ENCODE peak calls at places on chromosome 9, in six cellular contexts. Y is neuronal stem cell, T is trophoblast cell, U is H9, G is IMR-90, A is H1. R is an unnamed sample.

GRCh38 chr9:6873862-6874261 is 116.1 kb downstream of the KDM4C start:
- DNase-seq in Y (no peak), T (no peak), U (no peak), G (peak), A (no peak), R (peak)

GRCh38 chr9:90129446-90129845 is 513.2 kb downstream of the DIRAS2 start:
- DNase-seq in Y (no peak), T (no peak), U (no peak), G (no peak), A (no peak), R (no peak)

GRCh38 chr9:118631956-118632355 is 737.3 kb downstream of the BRINP1 start:
- DNase-seq in Y (no peak), T (no peak), U (no peak), G (no peak), A (no peak), R (no peak)

GRCh38 chr9:97688654-97689053 is 8.5 kb downstream of the XPA start:
- DNase-seq in Y (no peak), T (no peak), U (no peak), G (no peak), A (no peak), R (no peak)

GRCh38 chr9:126502417-126503332 is 111.1 kb upstream of the LMX1B start:
- DNase-seq in Y (no peak), T (no peak), U (peak), G (no peak), A (no peak), R (no peak)

GRCh38 chr9:93264338-93265125 is 80.6 kb downstream of the WNK2 start:
- DNase-seq in Y (no peak), T (no peak), U (no peak), G (no peak), A (no peak), R (no peak)

GRCh38 chr9:136042541-136042940 is 52.5 kb downstream of the NACC2 start:
- DNase-seq in Y (no peak), T (no peak), U (no peak), G (no peak), A (no peak), R (no peak)

GRCh38 chr9:32487981-32488380 is 38.0 kb downstream of the RIGI start:
- DNase-seq in Y (no peak), T (peak), U (no peak), G (peak), A (no peak), R (no peak)

GRCh38 chr9:135898634-135899407 is 8.5 kb downstream of the CAMSAP1 start:
- DNase-seq in Y (no peak), T (no peak), U (no peak), G (peak), A (no peak), R (no peak)

GRCh38 chr9:126319651-126320050 is 7.0 kb upstream of the MVB12B start:
- DNase-seq in Y (no peak), T (no peak), U (no peak), G (no peak), A (no peak), R (no peak)

GRCh38 chr9:88076286-88077070 is 61.8 kb downstream of the SPATA31C2 start:
- DNase-seq in Y (peak), T (peak), U (peak), G (peak), A (peak), R (peak)

GRCh38 chr9:98833090-98833956 is 25.9 kb downstream of the GALNT12 start:
- DNase-seq in Y (no peak), T (peak), U (no peak), G (no peak), A (no peak), R (no peak)

GRCh38 chr9:136107953-136108647 is 10.6 kb downstream of the TMEM250 start:
- DNase-seq in Y (no peak), T (peak), U (peak), G (no peak), A (no peak), R (no peak)

GRCh38 chr9:28289732-28290131 is 716.5 kb upstream of the C9orf72 start:
- DNase-seq in Y (no peak), T (no peak), U (no peak), G (no peak), A (no peak), R (no peak)

GRCh38 chr9:103700558-103700957 is 393.6 kb upstream of the SMC2 start:
- DNase-seq in Y (peak), T (no peak), U (no peak), G (no peak), A (no peak), R (no peak)

GRCh38 chr9:93261735-93262523 is 78.0 kb downstream of the WNK2 start:
- DNase-seq in Y (no peak), T (no peak), U (no peak), G (no peak), A (no peak), R (no peak)

GRCh38 chr9:129336601-129337286 is 158.7 kb upstream of the IER5L start:
- DNase-seq in Y (no peak), T (no peak), U (peak), G (peak), A (no peak), R (peak)

GRCh38 chr9:128065907-128066712 is 1.0 kb downstream of the NAIF1 start:
- DNase-seq in Y (no peak), T (no peak), U (no peak), G (no peak), A (no peak), R (no peak)

GRCh38 chr9:128067622-128067897 is 440 bp upstream of the NAIF1 start:
- DNase-seq in Y (no peak), T (no peak), U (no peak), G (no peak), A (no peak), R (no peak)

GRCh38 chr9:128066713-128067621 is at the start of gene NAIF1:
- DNase-seq in Y (peak), T (peak), U (peak), G (peak), A (peak), R (peak)

GRCh38 chr9:128068656-128069221 is 707 bp downstream of the SLC25A25 start:
- DNase-seq in Y (no peak), T (no peak), U (no peak), G (no peak), A (no peak), R (no peak)

GRCh38 chr9:128067898-128068655 is at the start of gene SLC25A25:
- DNase-seq in Y (peak), T (peak), U (peak), G (peak), A (peak), R (peak)
- H3K4ac ChIP-seq in Y (no peak), T (peak), U (no peak), G (peak), A (peak), R (peak)

DNA sequence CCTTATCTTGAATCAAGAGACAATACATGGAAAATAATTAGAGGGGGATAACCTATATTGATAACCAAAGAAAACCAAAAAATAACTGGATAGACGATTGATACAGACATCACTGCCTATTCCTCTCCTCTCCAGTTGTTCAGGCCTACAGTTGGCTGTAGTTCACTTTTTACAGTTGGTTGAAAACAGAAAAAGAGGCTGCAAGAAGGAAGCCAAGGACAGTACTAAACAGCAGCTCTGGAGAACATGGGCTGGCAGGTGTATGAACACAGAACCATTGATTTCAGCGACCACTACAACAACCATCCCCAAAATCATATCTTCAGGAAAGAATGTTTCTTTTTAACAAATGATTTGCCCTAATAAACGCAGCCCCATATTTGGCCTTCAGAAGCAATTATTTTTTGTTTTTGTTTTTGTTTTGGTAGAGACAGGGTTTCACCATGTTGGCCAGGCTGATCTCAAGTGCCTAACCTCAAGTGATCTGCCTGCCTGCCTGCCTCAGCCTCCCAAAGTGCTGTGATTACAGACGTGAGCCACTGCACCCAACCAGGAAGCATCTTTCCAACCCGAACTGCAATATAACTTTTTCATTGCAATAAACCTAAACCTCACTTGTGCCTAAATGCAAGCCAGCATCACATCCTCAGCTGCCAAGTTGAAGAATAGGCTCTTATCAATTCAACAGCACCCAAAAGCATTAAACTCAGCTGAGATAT is 64.2 kb downstream of the MLLT3 start:
- DNase-seq in Y (no peak), T (no peak), U (no peak), G (no peak), A (no peak), R (no peak)
- H2AFZ ChIP-seq in Y (no peak), T (no peak), U (no peak), G (no peak), A (no peak), R (no peak)

GRCh38 chr9:120768870-120769269 is 24.3 kb downstream of the FBXW2 start:
- DNase-seq in Y (no peak), T (no peak), U (no peak), G (no peak), A (no peak), R (no peak)
- H4K8ac ChIP-seq in Y (no peak), T (no peak), U (no peak), G (no peak), A (no peak), R (no peak)

DNA sequence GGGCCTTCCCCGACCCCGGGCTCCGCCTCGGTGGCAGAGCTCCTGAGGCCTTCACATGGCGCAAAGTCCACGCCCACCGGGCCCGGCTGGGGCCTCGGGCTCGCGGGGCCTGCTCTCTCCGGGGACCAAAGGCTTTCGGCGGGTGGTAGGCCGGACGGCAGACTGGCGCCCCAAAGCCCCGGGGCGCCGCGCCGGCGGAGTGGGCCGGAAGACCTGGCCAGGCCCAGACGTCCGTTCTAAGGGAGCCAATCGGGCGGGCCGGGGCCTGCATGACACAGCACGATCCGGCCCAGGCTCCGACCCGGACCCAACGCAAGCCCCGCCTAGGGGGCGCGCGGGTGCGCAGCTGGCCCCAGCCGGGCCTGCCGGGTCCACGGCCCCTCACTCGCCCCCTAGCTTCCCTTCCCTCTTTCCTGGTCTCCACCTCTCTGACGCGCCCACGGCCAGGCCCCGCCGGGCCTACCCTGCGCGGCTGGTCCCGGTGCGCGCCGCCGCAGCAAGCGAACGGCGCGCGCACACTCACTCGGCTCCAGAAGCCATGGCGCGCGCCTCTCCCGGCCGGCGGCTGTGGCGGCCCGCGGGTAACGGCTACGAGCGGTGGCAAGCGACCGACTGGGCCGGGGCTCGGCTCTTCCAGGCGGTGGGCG is 488 bp downstream of the VCP start:
- DNase-seq in Y (peak), T (peak), U (peak), G (peak), A (peak), R (peak)
- H3K4ac ChIP-seq in Y (no peak), T (peak), U (no peak), G (peak), A (peak), R (peak)

DNA sequence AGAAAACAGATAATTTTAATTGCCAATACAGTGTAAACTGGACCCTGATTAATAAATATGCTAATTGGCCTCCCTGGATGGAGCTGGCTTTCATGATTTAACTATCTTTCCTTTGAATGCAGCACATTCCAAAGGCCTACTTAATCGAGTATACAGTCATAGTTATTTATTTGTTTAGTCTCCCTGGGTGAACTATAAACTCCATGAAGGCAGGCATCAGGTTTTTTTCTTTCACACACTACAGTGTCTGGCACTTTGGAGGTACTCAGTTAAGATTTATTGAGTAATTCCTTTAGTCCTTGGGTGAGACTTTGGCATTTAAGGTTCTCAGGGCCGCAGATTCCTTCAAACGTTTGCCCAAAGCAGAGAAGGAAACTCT is 20.4 kb downstream of the RUSC2 start:
- DNase-seq in Y (no peak), T (no peak), U (no peak), G (no peak), A (no peak), R (no peak)
- H2AFZ ChIP-seq in Y (no peak), T (no peak), U (no peak), G (no peak), A (no peak), R (no peak)

GRCh38 chr9:19148170-19148569 is 20.9 kb upstream of the PLIN2 start:
- DNase-seq in Y (no peak), T (no peak), U (no peak), G (no peak), A (no peak), R (no peak)
- H4K8ac ChIP-seq in Y (no peak), T (no peak), U (no peak), G (no peak), A (no peak), R (no peak)

DNA sequence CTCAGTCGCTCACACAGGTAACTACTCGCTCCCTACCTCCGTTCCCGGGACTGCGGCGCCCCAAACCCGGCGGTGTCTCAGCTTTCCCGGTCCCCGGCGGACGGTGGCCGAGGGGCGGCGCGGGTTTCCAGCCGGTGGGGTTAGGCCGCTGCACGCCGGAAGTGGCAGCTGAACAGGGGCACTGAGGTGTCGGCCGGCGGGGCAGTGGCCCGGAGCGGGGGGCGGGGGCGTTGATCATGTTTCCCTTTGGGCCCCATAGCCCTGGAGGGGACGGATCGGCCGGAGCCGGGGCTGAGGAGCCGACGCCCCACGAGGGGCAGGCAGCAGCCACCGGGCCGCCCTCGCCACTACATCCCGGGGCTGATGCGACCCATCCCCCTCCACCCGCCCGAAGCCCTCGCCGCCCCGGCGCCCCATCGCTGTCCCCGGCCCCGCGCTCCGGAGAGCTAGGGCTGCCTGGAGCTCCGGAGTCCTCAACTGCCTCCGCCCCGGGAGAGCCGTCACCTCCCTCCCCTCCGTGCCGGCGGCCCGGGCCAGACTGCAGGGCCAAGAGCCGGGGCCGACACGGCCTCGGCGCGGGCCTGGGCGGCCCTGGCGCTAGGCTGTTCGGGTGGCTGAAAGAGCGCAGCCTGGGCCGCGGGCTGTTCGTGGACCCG is at the start of gene DCAF10:
- DNase-seq in Y (peak), T (peak), U (peak), G (peak), A (peak), R (peak)
- H3K4ac ChIP-seq in Y (peak), T (peak), U (no peak), G (peak), A (peak), R (peak)

GRCh38 chr9:115058175-115058574 is 59.8 kb downstream of the TNC start:
- DNase-seq in Y (no peak), T (no peak), U (no peak), G (no peak), A (no peak), R (no peak)

GRCh38 chr9:115063058-115063850 is 54.7 kb downstream of the TNC start:
- DNase-seq in Y (no peak), T (no peak), U (no peak), G (peak), A (peak), R (peak)

GRCh38 chr9:115057559-115057958 is 60.4 kb downstream of the TNC start:
- DNase-seq in Y (no peak), T (no peak), U (no peak), G (peak), A (no peak), R (no peak)

DNA sequence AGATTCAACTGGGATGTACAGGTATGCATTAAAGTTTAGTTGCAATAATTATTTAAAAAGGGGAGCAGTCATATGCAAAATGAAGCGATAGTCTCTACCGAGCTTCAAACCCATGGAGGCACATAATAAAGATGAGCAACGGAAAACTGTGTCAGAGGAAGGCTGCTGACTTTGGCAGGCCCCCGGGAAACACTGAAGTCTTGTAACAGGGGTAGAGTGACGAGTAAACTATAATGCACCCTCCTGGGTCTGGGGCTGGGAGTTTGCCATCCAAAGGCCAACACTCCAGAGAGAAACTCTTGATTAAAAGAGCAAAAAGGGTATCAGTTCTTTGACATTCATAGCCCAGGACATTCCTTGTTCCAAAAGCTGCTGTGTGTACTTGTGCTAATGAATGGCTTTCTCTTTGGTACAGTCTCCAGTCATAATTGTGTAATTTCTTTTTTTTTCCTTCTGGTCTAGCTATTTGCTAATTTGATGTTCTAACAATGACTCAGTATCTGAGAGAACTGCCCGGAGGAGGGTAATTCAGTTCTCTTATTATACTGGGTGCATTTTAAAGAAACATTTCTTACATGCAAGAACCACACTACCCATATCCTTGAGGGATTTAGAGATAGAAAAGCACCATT is 59.2 kb downstream of the TNC start:
- DNase-seq in Y (no peak), T (peak), U (no peak), G (peak), A (no peak), R (peak)
- H2AFZ ChIP-seq in Y (no peak), T (no peak), U (no peak), G (no peak), A (no peak), R (no peak)